ENCODE peak calls at places on chromosomes 1 and 21, in seven cellular contexts. G is uterus, X is SK-N-SH, R is cardiac fibroblast, B is HFF-Myc, T is BJ, C is RWPE1. K is an unnamed sample.

GRCh38 chr1:30704765-30705509 is 18.4 kb downstream of the MATN1 start:
- DNase-seq in T (no peak), B (no peak), R (no peak), G (peak; percentile 76), C (no peak), X (no peak), K (no peak)

GRCh38 chr1:16302709-16303627 is 49.3 kb downstream of the FBXO42 start:
- DNase-seq in C (no peak), T (no peak), R (no peak), G (no peak), X (no peak), B (no peak), K (no peak)

GRCh38 chr1:117051224-117052064 is 8.7 kb upstream of the TTF2 start:
- DNase-seq in X (no peak), C (peak; percentile 13), B (no peak), T (no peak), R (peak; percentile 52), G (no peak), K (no peak)

GRCh38 chr1:1373493-1374067 is 1.4 kb downstream of the AURKAIP1 start:
- DNase-seq in R (no peak), X (no peak), B (no peak), G (no peak), T (no peak), C (no peak), K (no peak)

GRCh38 chr1:85278853-85279314 is 2.5 kb upstream of the BCL10 start:
- DNase-seq in C (peak; percentile 86), T (peak; percentile 88), B (peak; percentile 92), G (peak; percentile 63), R (peak; percentile 95), X (no peak), K (no peak)

GRCh38 chr21:30430170-30430655 is at the start of gene KRTAP13-4:
- DNase-seq in G (no peak), X (no peak), R (no peak), T (no peak), C (no peak), B (no peak), K (no peak)

GRCh38 chr1:118960026-118960561 is 28.0 kb downstream of the TBX15 start:
- DNase-seq in C (no peak), X (no peak), G (no peak), T (peak; percentile 57), R (no peak), B (no peak), K (no peak)

GRCh38 chr1:117271959-117272358 is 61.2 kb upstream of the VTCN1 start:
- DNase-seq in G (no peak), C (no peak), X (no peak), R (peak; percentile 4), B (no peak), T (no peak), K (no peak)

GRCh38 chr1:38029725-38030511 is 16.7 kb downstream of the POU3F1 start:
- DNase-seq in T (no peak), G (peak; percentile 59), R (peak; percentile 76), C (peak; percentile 77), B (no peak), X (peak; percentile 62), K (no peak)

GRCh38 chr1:61295818-61296537 is 213.6 kb downstream of the NFIA start:
- DNase-seq in G (no peak), C (no peak), X (no peak), R (no peak), T (no peak), B (no peak), K (no peak)

GRCh38 chr1:112698366-112699310 is 8.3 kb downstream of the RHOC start:
- DNase-seq in T (no peak), G (peak; percentile 56), R (peak; percentile 14), B (no peak), C (no peak), X (no peak), K (no peak)

GRCh38 chr1:208013210-208013609 is 102.3 kb upstream of the CD34 start:
- DNase-seq in C (no peak), G (no peak), T (no peak), X (peak; percentile 76), R (no peak), B (no peak), K (no peak)

GRCh38 chr21:33132054-33132453 is 62.1 kb downstream of the OLIG1 start:
- DNase-seq in T (no peak), R (no peak), B (no peak), G (no peak), X (no peak), C (no peak), K (no peak)
- TF ChIP-seq CTCF in T (no peak), R (peak; percentile 22), B (no peak), G (no peak), X (peak; percentile 33), C (no peak), K (peak; percentile 29)

GRCh38 chr1:214505134-214505533 is 46.3 kb downstream of the PTPN14 start:
- DNase-seq in B (no peak), X (no peak), C (no peak), T (no peak), G (no peak), R (no peak), K (no peak)
- TF ChIP-seq CTCF in B (no peak), X (peak; percentile 10), C (no peak), T (no peak), G (no peak), R (no peak), K (no peak)

GRCh38 chr1:157626099-157626498 is 28.2 kb upstream of the FCRL4 start:
- DNase-seq in G (no peak), T (no peak), C (no peak), R (no peak), X (no peak), B (no peak), K (no peak)
- TF ChIP-seq CTCF in G (no peak), T (no peak), C (no peak), R (no peak), X (peak; percentile 34), B (peak; percentile 21), K (no peak)

GRCh38 chr1:57061369-57061768 is 95.6 kb upstream of the C8B start:
- DNase-seq in R (peak; percentile 21), X (no peak), B (peak; percentile 4), C (no peak), G (no peak), T (no peak), K (no peak)
- TF ChIP-seq CTCF in R (no peak), X (peak; percentile 29), B (no peak), C (no peak), G (no peak), T (no peak), K (no peak)

DNA sequence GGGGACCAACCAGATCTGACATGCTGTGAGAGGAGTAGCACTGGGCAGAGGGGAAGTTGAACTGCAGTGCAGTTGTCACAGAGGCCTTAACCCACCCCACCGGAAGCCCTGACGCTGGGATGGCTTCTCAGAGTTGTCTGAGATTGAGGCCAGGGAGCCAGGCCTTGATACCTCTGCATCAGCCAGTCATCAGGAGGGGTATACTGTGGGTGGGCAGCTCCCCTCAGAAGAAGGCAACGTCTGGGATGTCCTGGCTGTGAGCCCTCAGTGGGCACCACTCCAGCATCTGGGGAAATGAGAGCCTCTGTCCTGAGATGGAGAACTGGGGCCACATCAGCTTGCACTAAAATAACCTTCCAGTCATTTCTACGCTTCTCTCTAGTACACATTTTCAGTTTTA is 47.9 kb upstream of the BCAR3 start:
- DNase-seq in X (no peak), T (no peak), B (no peak), C (no peak), G (no peak), R (no peak), K (no peak)
- TF ChIP-seq CTCF in X (no peak), T (no peak), B (no peak), C (no peak), G (no peak), R (no peak), K (no peak)

GRCh38 chr1:46180082-46180616 is 3.9 kb upstream of the P3R3URF start:
- DNase-seq in C (peak; percentile 75), T (no peak), R (no peak), B (no peak), G (no peak), X (no peak), K (peak; percentile 80)
- TF ChIP-seq CTCF in C (no peak), T (no peak), R (no peak), B (no peak), G (no peak), X (peak; percentile 13), K (no peak)

GRCh38 chr1:92488416-92488815 is 1.7 kb upstream of the GFI1 start:
- DNase-seq in X (no peak), T (no peak), C (no peak), G (no peak), B (no peak), R (no peak), K (no peak)

GRCh38 chr1:92484472-92485373 is 2.0 kb downstream of the GFI1 start:
- DNase-seq in R (peak; percentile 18), X (peak; percentile 51), T (no peak), G (no peak), B (no peak), C (no peak), K (peak; percentile 53)

GRCh38 chr1:92485374-92486250 is 1.1 kb downstream of the GFI1 start:
- DNase-seq in G (no peak), R (peak; percentile 34), C (no peak), X (peak; percentile 54), B (no peak), T (no peak), K (peak; percentile 52)

GRCh38 chr1:92487078-92487605 is 417 bp upstream of the GFI1 start:
- DNase-seq in B (no peak), X (no peak), R (no peak), C (no peak), G (no peak), T (no peak), K (no peak)

DNA sequence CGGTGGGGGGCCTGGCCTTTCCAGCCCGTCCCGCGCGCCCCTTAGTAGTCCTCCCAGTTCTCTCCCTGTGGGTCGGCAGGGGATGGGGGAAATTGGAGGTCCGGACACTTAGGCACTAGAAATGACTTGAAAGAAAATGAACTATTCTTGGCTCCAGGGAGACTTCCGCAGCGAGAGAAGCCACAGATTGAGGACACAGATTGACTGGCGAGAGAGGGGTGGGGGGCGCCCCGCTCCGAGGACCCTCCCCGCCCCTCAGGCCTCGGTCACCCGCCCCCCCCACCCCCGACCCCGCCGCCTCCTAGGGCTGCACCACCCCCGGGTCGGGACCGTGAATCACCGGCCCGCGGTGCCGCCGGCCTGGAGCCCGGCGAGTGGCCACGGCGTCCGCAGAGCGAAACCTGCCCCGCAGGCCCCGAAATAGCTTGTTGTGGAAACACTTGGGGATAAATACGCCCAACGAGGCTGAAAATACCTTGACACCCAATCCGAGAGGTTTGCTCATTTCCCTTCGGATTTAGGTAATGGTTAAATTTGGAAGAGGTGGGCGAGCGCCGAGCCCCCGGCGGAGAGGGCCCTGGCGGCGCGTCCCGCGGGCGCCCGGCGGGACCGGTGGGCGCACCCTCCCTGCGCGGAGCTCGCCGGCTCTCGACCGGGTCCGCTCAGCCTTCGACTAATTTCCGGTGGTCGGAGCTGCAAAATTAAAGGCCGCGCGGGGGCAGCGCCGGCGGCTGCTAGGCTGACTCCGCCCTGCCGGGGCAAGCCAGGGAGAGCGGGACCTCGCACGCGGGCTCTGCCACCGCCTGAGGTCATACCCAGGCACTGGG is at the start of gene GFI1:
- DNase-seq in G (no peak), C (no peak), X (peak; percentile 58), B (no peak), R (peak; percentile 9), T (no peak), K (peak; percentile 63)
- TF ChIP-seq CTCF in G (no peak), C (no peak), X (no peak), B (no peak), R (no peak), T (no peak), K (no peak)

GRCh38 chr1:190615818-190616217 is 138.2 kb upstream of the BRINP3 start:
- DNase-seq in B (no peak), G (no peak), X (no peak), R (no peak), C (no peak), T (no peak), K (no peak)
- TF ChIP-seq CTCF in B (no peak), G (no peak), X (peak; percentile 24), R (no peak), C (no peak), T (no peak), K (no peak)

K was measured in glutamatergic neuron.